ENCODE peak calls at places on chromosomes 7 and 10, in ten cellular contexts. Z is dorsolateral prefrontal cortex; D is AG09319; J is HTR-8/SVneo; H is tibial artery; L is activated naive CD8-positive, alpha-beta T cell treated with anti-CD3 and anti-CD28 coated beads, Interleukin-2, amount 50 U/mL, for 24 hours; N is AG08395; K is RPMI8226; W is fibroblast of pulmonary artery; B is stimulated activated CD8-positive, alpha-beta memory T cell treated with anti-CD3 and anti-CD28 coated beads, Interleukin-15, amount 100 ng/mL, for 24 hours. Y is an unnamed sample.

GRCh38 chr7:64099656-64100531 is 54.7 kb downstream of the ZNF727 start:
- DNase-seq in H (peak), B (no peak), L (no peak), N (no peak), J (no peak), Z (no peak), W (no peak), K (no peak), D (no peak), Y (no peak)

GRCh38 chr10:52525761-52526160 is 211.7 kb downstream of the DKK1 start:
- DNase-seq in Z (no peak), N (peak), H (no peak), D (peak), W (peak), L (no peak), B (no peak), J (no peak), K (no peak), Y (no peak)

GRCh38 chr7:111873963-111874693 is 311.8 kb upstream of the IMMP2L start:
- DNase-seq in K (no peak), J (no peak), D (peak), B (no peak), N (no peak), L (no peak), W (peak), H (no peak), Z (no peak), Y (no peak)

GRCh38 chr10:91642831-91643692 is 10.2 kb upstream of the PPP1R3C start:
- DNase-seq in D (no peak), W (no peak), J (no peak), K (no peak), N (no peak), B (no peak), L (no peak), Z (no peak), H (peak), Y (no peak)

GRCh38 chr7:124032369-124033092 is at the start of gene TMEM229A:
- DNase-seq in N (peak), B (no peak), H (no peak), J (peak), W (peak), K (peak), D (no peak), Z (peak), L (peak), Y (peak)

GRCh38 chr10:124039432-124040086 is 53.8 kb downstream of the CHST15 start:
- DNase-seq in J (no peak), K (no peak), Z (no peak), L (no peak), N (no peak), B (no peak), H (no peak), D (no peak), W (no peak), Y (no peak)

GRCh38 chr10:86961481-86962091 is 3.2 kb downstream of the SNCG start:
- DNase-seq in K (no peak), N (no peak), Z (no peak), B (no peak), J (no peak), H (peak), D (no peak), W (no peak), L (no peak), Y (no peak)

GRCh38 chr7:18755793-18756192 is 260.2 kb downstream of the HDAC9 start:
- DNase-seq in L (no peak), J (no peak), K (no peak), Z (no peak), N (no peak), H (no peak), B (no peak), D (no peak), W (no peak), Y (no peak)

GRCh38 chr7:122726881-122727280 is 24.2 kb upstream of the RNF148 start:
- DNase-seq in D (no peak), J (no peak), B (no peak), L (no peak), N (no peak), K (peak), Z (no peak), W (no peak), H (no peak), Y (no peak)

GRCh38 chr7:139681812-139682135 is 96.0 kb downstream of the HIPK2 start:
- DNase-seq in L (peak), J (no peak), K (no peak), W (no peak), D (no peak), B (no peak), Z (no peak), N (no peak), H (no peak), Y (no peak)

GRCh38 chr7:5396542-5396941 is 27.1 kb downstream of the TNRC18 start:
- DNase-seq in N (peak), B (peak), L (peak), Z (peak), J (no peak), W (no peak), H (no peak), D (no peak), K (peak), Y (no peak)

GRCh38 chr7:128024154-128024553 is 7.1 kb downstream of the LRRC4 start:
- DNase-seq in K (no peak), D (no peak), H (no peak), L (no peak), N (no peak), Z (no peak), W (no peak), J (no peak), B (no peak), Y (no peak)

GRCh38 chr10:31142026-31142425 is 110.4 kb upstream of the ZNF438 start:
- DNase-seq in N (peak), J (peak), D (no peak), L (no peak), K (no peak), H (no peak), W (peak), B (no peak), Z (no peak), Y (no peak)

GRCh38 chr10:4260483-4260882 is 475.5 kb upstream of the KLF6 start:
- DNase-seq in B (no peak), J (no peak), W (peak), N (peak), D (no peak), K (no peak), L (no peak), H (no peak), Z (no peak), Y (no peak)

GRCh38 chr7:112254166-112254565 is 47.7 kb downstream of the ZNF277 start:
- DNase-seq in B (no peak), D (no peak), K (peak), W (no peak), J (no peak), Z (no peak), H (no peak), N (no peak), L (no peak), Y (no peak)

GRCh38 chr7:129422727-129423126 is 11.5 kb upstream of the STRIP2 start:
- DNase-seq in D (no peak), B (no peak), H (no peak), L (no peak), K (no peak), J (no peak), N (no peak), W (no peak), Z (no peak), Y (no peak)

GRCh38 chr10:91541481-91541880 is 91.4 kb downstream of the PPP1R3C start:
- DNase-seq in Z (no peak), D (no peak), W (peak), B (no peak), H (no peak), N (peak), K (peak), L (no peak), J (no peak), Y (no peak)

GRCh38 chr7:115689941-115690340 is 340.6 kb downstream of the TFEC start:
- DNase-seq in N (no peak), L (no peak), H (no peak), W (no peak), B (no peak), Z (no peak), J (no peak), D (peak), K (no peak), Y (no peak)

GRCh38 chr10:123807444-123808035 is 84.1 kb downstream of the CPXM2 start:
- DNase-seq in L (no peak), W (peak), H (no peak), Z (no peak), B (no peak), J (no peak), K (no peak), D (no peak), N (no peak), Y (no peak)

GRCh38 chr7:97026705-97027426 is 2.2 kb upstream of the DLX5 start:
- DNase-seq in B (no peak), D (no peak), J (no peak), K (no peak), Z (no peak), W (no peak), N (no peak), L (no peak), H (no peak), Y (no peak)

GRCh38 chr10:129601737-129602136 is 134.7 kb downstream of the MGMT start:
- DNase-seq in W (no peak), J (no peak), H (no peak), N (no peak), D (no peak), B (no peak), Z (no peak), K (no peak), L (no peak), Y (no peak)

GRCh38 chr10:22651276-22651980 is 63.0 kb downstream of the PIP4K2A start:
- DNase-seq in L (peak), K (no peak), N (no peak), H (no peak), B (no peak), Z (no peak), D (no peak), J (no peak), W (no peak), Y (no peak)

GRCh38 chr7:30114536-30115258 is 20.1 kb upstream of the MTURN start:
- DNase-seq in H (no peak), K (no peak), D (no peak), N (no peak), Z (no peak), W (no peak), L (no peak), J (no peak), B (no peak), Y (no peak)

GRCh38 chr7:36667007-36667406 is 57.3 kb downstream of the AOAH start:
- DNase-seq in W (no peak), N (no peak), H (no peak), J (no peak), Z (no peak), B (no peak), L (no peak), K (no peak), D (no peak), Y (no peak)

GRCh38 chr10:29765330-29765729 is 130.6 kb upstream of the SVIL start:
- DNase-seq in L (no peak), N (no peak), K (no peak), Z (no peak), J (no peak), H (no peak), B (no peak), D (no peak), W (no peak), Y (no peak)

GRCh38 chr10:113753020-113753692 is 1.7 kb downstream of the PLEKHS1 start:
- DNase-seq in N (no peak), B (no peak), K (no peak), Z (no peak), L (no peak), W (no peak), D (no peak), J (no peak), H (no peak), Y (no peak)

GRCh38 chr7:80335473-80336232 is 176.2 kb downstream of the GNAT3 start:
- DNase-seq in L (no peak), H (no peak), Z (no peak), J (no peak), B (no peak), W (peak), K (no peak), N (peak), D (no peak), Y (no peak)

GRCh38 chr10:57657164-57657765 is 610.4 kb downstream of the IPMK start:
- DNase-seq in J (peak), D (peak), L (peak), H (no peak), Z (peak), B (no peak), K (peak), N (peak), W (peak), Y (no peak)

GRCh38 chr7:41969713-41970112 is 266.8 kb upstream of the INHBA start:
- DNase-seq in K (no peak), W (no peak), Z (no peak), N (peak), L (no peak), D (no peak), B (no peak), H (no peak), J (no peak), Y (no peak)